ENCODE peak calls at places on chromosomes 12 and 14, in nine cellular contexts. D is ovary, J is WTC11, U is PC-3, L is psoas muscle, X is neural progenitor cell, E is DND-41, B is fibroblast of the conjunctiva, N is HFFc6. M is an unnamed sample.

GRCh38 chr14:77037886-77038511 is 9.5 kb upstream of the IRF2BPL start:
- DNase-seq in N (peak; percentile 36), E (peak; percentile 79), X (no peak), J (no peak), D (peak; percentile 57), U (peak; percentile 94), B (no peak), L (no peak), M (no peak)

GRCh38 chr12:47545938-47546609 is 159.8 kb downstream of the RPAP3 start:
- DNase-seq in B (no peak), N (no peak), X (no peak), D (no peak), L (no peak), J (no peak), E (no peak), U (no peak), M (no peak)

GRCh38 chr12:122167328-122167925 is 6.6 kb downstream of the IL31 start:
- DNase-seq in L (no peak), N (no peak), U (no peak), J (no peak), D (no peak), B (no peak), E (no peak), X (no peak), M (no peak)

GRCh38 chr12:32499048-32499447 is 99.7 kb downstream of the FGD4 start:
- DNase-seq in X (no peak), J (no peak), B (no peak), L (no peak), E (no peak), U (no peak), D (no peak), N (no peak), M (no peak)

GRCh38 chr12:64252708-64253107 is 30.6 kb upstream of the KICS2 start:
- DNase-seq in J (no peak), L (no peak), X (no peak), N (no peak), B (peak; percentile 87), E (no peak), U (no peak), D (no peak), M (no peak)

GRCh38 chr12:38282886-38283285 is 33.7 kb upstream of the ALG10B start:
- DNase-seq in E (no peak), N (peak; percentile 0), X (no peak), L (no peak), D (no peak), B (no peak), J (no peak), U (peak; percentile 98), M (no peak)

GRCh38 chr14:54815016-54815415 is 87.6 kb downstream of the GCH1 start:
- DNase-seq in B (no peak), L (peak; percentile 61), N (no peak), J (no peak), D (no peak), E (no peak), X (no peak), U (peak; percentile 77), M (no peak)

GRCh38 chr14:74211945-74212580 is 27.2 kb upstream of the VSX2 start:
- DNase-seq in D (no peak), J (no peak), X (no peak), U (no peak), B (no peak), E (no peak), L (no peak), N (no peak), M (no peak)

GRCh38 chr12:70609739-70610491 is 27.3 kb downstream of the PTPRB start:
- DNase-seq in X (peak; percentile 66), U (peak; percentile 44), J (peak; percentile 46), E (no peak), D (no peak), N (no peak), B (no peak), L (peak; percentile 58), M (peak; percentile 22)

GRCh38 chr12:91743727-91744126 is 401.9 kb downstream of the BTG1 start:
- DNase-seq in X (no peak), N (no peak), U (no peak), D (no peak), J (no peak), B (no peak), L (no peak), E (no peak), M (no peak)

GRCh38 chr12:18967814-18968213 is 161.7 kb upstream of the PLEKHA5 start:
- DNase-seq in N (no peak), D (no peak), E (no peak), J (no peak), X (no peak), B (no peak), L (no peak), U (peak; percentile 29), M (no peak)

GRCh38 chr12:116735951-116736599 is 1.8 kb downstream of the SPRING1 start:
- DNase-seq in N (no peak), J (no peak), B (no peak), X (no peak), D (no peak), E (no peak), U (peak; percentile 50), L (no peak), M (peak; percentile 17)

GRCh38 chr14:41899416-41899815 is 292.7 kb downstream of the LRFN5 start:
- DNase-seq in N (no peak), J (no peak), B (peak; percentile 5), X (no peak), L (no peak), D (no peak), U (peak; percentile 9), E (no peak), M (no peak)